ENCODE peak calls at places on chromosome 1, in four cellular contexts. V, N, D and X are unnamed samples.

GRCh38 chr1:18945401-18945849 is 11.1 kb downstream of the IFFO2 start:
- DNase-seq in V (no peak), N (no peak), D (no peak), X (peak)

GRCh38 chr1:119327436-119328155 is 41.0 kb upstream of the HAO2 start:
- DNase-seq in V (peak), N (no peak), D (no peak), X (peak)

GRCh38 chr1:34167091-34167788 is 2.2 kb upstream of the CSMD2 start:
- DNase-seq in V (no peak), N (no peak), D (no peak), X (no peak)

GRCh38 chr1:3304692-3305091 is 149.8 kb upstream of the ARHGEF16 start:
- DNase-seq in V (no peak), N (no peak), D (no peak), X (no peak)

GRCh38 chr1:183435497-183435896 is 17.3 kb upstream of the NMNAT2 start:
- DNase-seq in V (no peak), N (no peak), D (no peak), X (no peak)

GRCh38 chr1:96080925-96081324 is 640.7 kb upstream of the PTBP2 start:
- DNase-seq in V (no peak), N (no peak), D (no peak), X (no peak)

GRCh38 chr1:80678438-80678837 is 1122.3 kb upstream of the ADGRL2 start:
- DNase-seq in V (no peak), N (no peak), D (no peak), X (no peak)

GRCh38 chr1:84892657-84893618 is at the start of gene LPAR3:
- DNase-seq in V (no peak), N (peak), D (no peak), X (peak)

DNA sequence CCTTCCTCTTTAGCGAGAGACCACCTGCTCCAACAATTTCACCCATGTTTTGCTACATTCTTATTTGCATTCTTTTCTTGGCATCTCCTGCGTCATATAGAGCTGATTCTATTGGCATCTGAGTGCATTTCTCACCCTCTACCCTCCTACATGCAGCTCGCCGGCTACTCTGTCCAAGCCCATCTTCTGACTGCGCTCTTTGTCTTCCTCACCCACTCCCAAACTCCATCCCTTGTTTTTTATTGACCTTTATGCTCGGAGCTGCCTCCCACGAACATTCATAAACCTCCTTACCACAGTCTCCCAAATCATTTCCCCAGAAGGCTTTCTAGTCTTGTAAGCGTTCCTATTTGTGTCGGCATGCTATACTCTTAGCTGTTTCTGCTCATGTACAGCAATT is 33.6 kb upstream of the FMN2 start:
- DNase-seq in V (no peak), N (no peak), D (no peak), X (no peak)
- TF ChIP-seq FOXK2 in V (no peak), N (no peak), D (no peak), X (no peak)

DNA sequence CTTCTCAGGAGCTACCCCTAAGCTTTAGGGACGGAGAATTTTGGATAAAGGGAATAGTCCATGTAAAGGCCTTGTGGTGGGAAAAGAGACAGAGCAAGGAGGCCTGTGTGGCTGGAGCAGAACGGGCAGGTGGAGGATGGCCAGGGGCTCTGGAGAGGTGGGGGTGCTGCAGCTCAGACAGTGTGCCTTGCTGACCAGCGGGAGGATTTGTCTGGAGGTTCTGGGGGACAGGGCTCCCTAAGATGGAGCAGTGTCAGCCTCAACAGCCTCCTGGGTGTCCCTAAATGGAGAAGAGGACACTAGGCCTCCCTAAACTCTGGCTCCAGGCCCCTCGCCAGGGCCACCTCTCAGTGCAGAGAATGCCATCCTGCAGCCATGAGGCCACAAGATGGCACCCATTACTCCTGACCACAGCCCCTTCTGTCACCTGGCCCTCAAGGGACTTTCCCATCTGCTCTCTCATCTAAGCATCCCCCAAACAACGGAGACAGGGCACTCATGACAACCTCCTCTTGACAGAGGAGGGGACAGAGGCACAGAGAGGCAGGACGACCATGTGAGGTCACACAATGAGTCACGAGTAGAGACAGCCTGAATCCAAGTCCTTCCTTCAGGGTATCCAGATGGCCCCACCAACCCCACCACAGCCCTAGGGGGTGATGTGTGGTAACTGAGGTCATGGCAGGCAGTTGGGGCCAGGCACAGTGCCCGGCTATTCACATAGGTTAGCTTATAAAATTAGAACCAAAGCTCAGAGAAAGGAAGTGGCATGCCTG is 94.7 kb downstream of the DMRTB1 start:
- DNase-seq in V (no peak), N (no peak), D (no peak), X (no peak)
- TF ChIP-seq FOXK2 in V (no peak), N (no peak), D (no peak), X (no peak)

GRCh38 chr1:111628153-111628552 is 8.6 kb downstream of the RAP1A start:
- DNase-seq in V (no peak), N (no peak), D (no peak), X (no peak)
- TF ChIP-seq FOXK2 in V (no peak), N (no peak), D (no peak), X (no peak)

GRCh38 chr1:171507435-171507834 is 22.1 kb downstream of the PRRC2C start:
- DNase-seq in V (no peak), N (no peak), D (no peak), X (no peak)

GRCh38 chr1:171513743-171514142 is 28.4 kb downstream of the PRRC2C start:
- DNase-seq in V (no peak), N (no peak), D (no peak), X (no peak)

GRCh38 chr1:171506525-171507304 is 21.4 kb downstream of the PRRC2C start:
- DNase-seq in V (peak), N (no peak), D (no peak), X (no peak)

GRCh38 chr1:171509191-171509590 is 23.9 kb downstream of the PRRC2C start:
- DNase-seq in V (no peak), N (no peak), D (no peak), X (no peak)
- TF ChIP-seq FOXK2 in V (no peak), N (no peak), D (no peak), X (no peak)

GRCh38 chr1:161709373-161709772 is 2.3 kb downstream of the FCRLA start:
- DNase-seq in V (no peak), N (no peak), D (no peak), X (no peak)

GRCh38 chr1:161707503-161707902 is 474 bp downstream of the FCRLA start:
- DNase-seq in V (no peak), N (no peak), D (no peak), X (no peak)

GRCh38 chr1:161706116-161706482 is 930 bp upstream of the FCRLA start:
- DNase-seq in V (no peak), N (no peak), D (no peak), X (no peak)

GRCh38 chr1:161705537-161705936 is 1.5 kb upstream of the FCRLA start:
- DNase-seq in V (no peak), N (no peak), D (no peak), X (no peak)

GRCh38 chr1:161706483-161707347 is at the start of gene FCRLA:
- DNase-seq in V (no peak), N (no peak), D (peak), X (no peak)
- TF ChIP-seq FOXK2 in V (no peak), N (no peak), D (no peak), X (no peak)

GRCh38 chr1:236489710-236490377 is 33.9 kb upstream of the LGALS8 start:
- DNase-seq in V (peak), N (peak), D (peak), X (peak)
- TF ChIP-seq FOXK2 in V (no peak), N (no peak), D (no peak), X (no peak)

GRCh38 chr1:236998571-236998970 is 5.7 kb downstream of the MT1HL1 start:
- DNase-seq in V (no peak), N (no peak), D (no peak), X (no peak)
- TF ChIP-seq FOXK2 in V (no peak), N (no peak), D (no peak), X (no peak)

GRCh38 chr1:211359876-211360275 is 33.2 kb downstream of the TRAF5 start:
- DNase-seq in V (no peak), N (no peak), D (no peak), X (no peak)

GRCh38 chr1:211358685-211359084 is 32.1 kb downstream of the TRAF5 start:
- DNase-seq in V (no peak), N (no peak), D (no peak), X (no peak)

GRCh38 chr1:211353562-211354212 is 27.1 kb downstream of the TRAF5 start:
- DNase-seq in V (no peak), N (no peak), D (no peak), X (no peak)

GRCh38 chr1:211355873-211356272 is 29.2 kb downstream of the TRAF5 start:
- DNase-seq in V (peak), N (no peak), D (no peak), X (no peak)

DNA sequence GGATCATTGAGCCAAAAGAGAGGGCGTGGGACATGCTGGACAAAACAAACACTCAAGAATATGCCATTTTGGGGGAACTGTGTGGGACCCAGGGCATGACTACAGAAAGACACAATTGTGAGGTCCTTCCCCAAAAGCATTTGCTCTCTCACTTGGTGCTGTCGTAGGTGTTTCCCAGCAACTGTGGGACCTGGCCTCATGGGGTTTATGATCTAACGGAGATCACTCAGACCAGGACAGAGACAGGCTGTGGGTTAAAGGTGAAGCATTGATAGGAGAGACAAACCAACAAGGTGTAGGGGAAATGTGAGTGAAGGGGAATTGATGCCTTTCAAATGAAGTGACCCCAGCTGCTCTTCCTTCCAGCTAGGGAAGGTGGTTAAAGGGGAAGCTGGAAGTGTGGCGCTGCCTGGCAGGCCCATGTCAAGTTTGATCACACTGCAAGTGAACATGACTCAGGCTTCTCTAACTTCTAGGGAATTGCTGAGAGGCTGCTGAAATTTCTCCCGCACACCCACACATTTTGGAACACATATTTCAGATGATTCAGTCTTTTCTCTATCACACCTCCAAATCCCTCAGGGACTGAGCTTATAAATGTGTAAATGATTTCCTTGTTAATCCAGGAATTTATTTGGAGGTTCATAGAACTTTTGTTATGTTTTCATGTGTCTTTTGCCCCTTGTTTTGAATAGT is 30.2 kb downstream of the TRAF5 start:
- DNase-seq in V (no peak), N (no peak), D (no peak), X (no peak)
- TF ChIP-seq FOXK2 in V (no peak), N (no peak), D (no peak), X (no peak)

GRCh38 chr1:178918955-178919354 is 48.1 kb upstream of the ANGPTL1 start:
- DNase-seq in V (peak), N (no peak), D (no peak), X (no peak)

GRCh38 chr1:178918328-178918727 is 47.5 kb upstream of the ANGPTL1 start:
- DNase-seq in V (no peak), N (no peak), D (no peak), X (no peak)

GRCh38 chr1:178912597-178912996 is 41.7 kb upstream of the ANGPTL1 start:
- DNase-seq in V (no peak), N (no peak), D (no peak), X (no peak)

GRCh38 chr1:178919581-178919980 is 48.7 kb upstream of the ANGPTL1 start:
- DNase-seq in V (peak), N (no peak), D (no peak), X (no peak)

GRCh38 chr1:178916448-178917174 is 45.7 kb upstream of the ANGPTL1 start:
- DNase-seq in V (peak), N (no peak), D (no peak), X (no peak)
- TF ChIP-seq FOXK2 in V (peak), N (no peak), D (no peak), X (no peak)